ENCODE peak calls at places on chromosomes 3 and 15, in ten cellular contexts. K, O, L, S, P, X, Z, V, J and A are unnamed samples.

GRCh38 chr15:67024322-67024997 is 40.9 kb upstream of the SMAD3 start:
- DNase-seq in K (no peak), O (peak), L (no peak), S (peak), P (no peak), X (peak), Z (no peak), V (peak), J (peak), A (no peak)

GRCh38 chr3:167396075-167396474 is 16.0 kb upstream of the ZBBX start:
- DNase-seq in K (no peak), O (no peak), L (no peak), S (no peak), P (no peak), X (no peak), Z (no peak), V (no peak), J (no peak), A (no peak)

GRCh38 chr15:70613259-70613658 is 150.1 kb downstream of the UACA start:
- DNase-seq in K (no peak), O (no peak), L (no peak), S (no peak), P (no peak), X (no peak), Z (no peak), V (no peak), J (no peak), A (no peak)

GRCh38 chr3:42979044-42979962 is at the start of gene GASK1A:
- DNase-seq in K (no peak), O (peak), L (no peak), S (no peak), P (peak), X (peak), Z (no peak), V (no peak), J (no peak), A (no peak)

GRCh38 chr3:78951546-78951945 is 816.3 kb downstream of the ROBO1 start:
- DNase-seq in K (no peak), O (no peak), L (no peak), S (peak), P (no peak), X (no peak), Z (no peak), V (peak), J (peak), A (no peak)

GRCh38 chr15:62412634-62413033 is 247.5 kb upstream of the C2CD4B start:
- DNase-seq in K (no peak), O (no peak), L (no peak), S (no peak), P (no peak), X (no peak), Z (no peak), V (no peak), J (no peak), A (no peak)

GRCh38 chr3:99108508-99108907 is 207.0 kb upstream of the DCBLD2 start:
- DNase-seq in K (no peak), O (no peak), L (no peak), S (peak), P (no peak), X (no peak), Z (no peak), V (peak), J (peak), A (no peak)

GRCh38 chr3:188528390-188528789 is 374.4 kb downstream of the LPP start:
- DNase-seq in K (no peak), O (no peak), L (no peak), S (no peak), P (no peak), X (no peak), Z (no peak), V (no peak), J (no peak), A (no peak)

GRCh38 chr3:177385831-177386301 is 188.6 kb upstream of the TBL1XR1 start:
- DNase-seq in K (no peak), O (no peak), L (no peak), S (peak), P (no peak), X (no peak), Z (no peak), V (peak), J (peak), A (no peak)

GRCh38 chr15:44159492-44159891 is 35.6 kb downstream of the FRMD5 start:
- DNase-seq in K (no peak), O (no peak), L (no peak), S (no peak), P (no peak), X (no peak), Z (no peak), V (no peak), J (no peak), A (no peak)

GRCh38 chr3:123518892-123519485 is 65.9 kb downstream of the HACD2 start:
- DNase-seq in K (no peak), O (no peak), L (no peak), S (no peak), P (no peak), X (no peak), Z (no peak), V (no peak), J (no peak), A (no peak)

GRCh38 chr15:66588971-66589370 is 23.2 kb upstream of the LCTL start:
- DNase-seq in K (no peak), O (no peak), L (no peak), S (no peak), P (no peak), X (no peak), Z (no peak), V (no peak), J (no peak), A (no peak)

GRCh38 chr3:37115451-37115850 is 58.9 kb downstream of the LRRFIP2 start:
- DNase-seq in K (no peak), O (no peak), L (no peak), S (no peak), P (no peak), X (no peak), Z (no peak), V (no peak), J (peak), A (no peak)

GRCh38 chr3:99330281-99330680 is 308.1 kb upstream of the COL8A1 start:
- DNase-seq in K (no peak), O (peak), L (no peak), S (no peak), P (no peak), X (no peak), Z (no peak), V (no peak), J (peak), A (no peak)

GRCh38 chr15:39852237-39852636 is 67.8 kb downstream of the GPR176 start:
- DNase-seq in K (no peak), O (no peak), L (no peak), S (peak), P (no peak), X (no peak), Z (no peak), V (peak), J (peak), A (no peak)

GRCh38 chr3:195906865-195907729 is 1.3 kb downstream of the TNK2 start:
- DNase-seq in K (peak), O (no peak), L (no peak), S (no peak), P (peak), X (peak), Z (no peak), V (no peak), J (no peak), A (peak)

GRCh38 chr3:33124638-33125037 is 10.8 kb downstream of the CRTAP start:
- DNase-seq in K (no peak), O (no peak), L (no peak), S (no peak), P (no peak), X (no peak), Z (no peak), V (no peak), J (no peak), A (no peak)

GRCh38 chr3:55296035-55296434 is 191.1 kb downstream of the WNT5A start:
- DNase-seq in K (no peak), O (no peak), L (no peak), S (no peak), P (no peak), X (no peak), Z (no peak), V (no peak), J (no peak), A (no peak)

GRCh38 chr3:16124636-16125035 is 49.8 kb upstream of the GALNT15 start:
- DNase-seq in K (no peak), O (no peak), L (no peak), S (peak), P (no peak), X (no peak), Z (no peak), V (peak), J (peak), A (no peak)

GRCh38 chr3:171804618-171805389 is 5.5 kb downstream of the PLD1 start:
- DNase-seq in K (no peak), O (peak), L (no peak), S (no peak), P (no peak), X (no peak), Z (no peak), V (no peak), J (peak), A (no peak)

GRCh38 chr15:25501828-25502446 is 63.1 kb upstream of the UBE3A start:
- DNase-seq in K (no peak), O (no peak), L (no peak), S (no peak), P (no peak), X (no peak), Z (no peak), V (no peak), J (peak), A (no peak)

GRCh38 chr3:14678015-14678503 is 3.1 kb downstream of the C3orf20 start:
- DNase-seq in K (no peak), O (no peak), L (no peak), S (no peak), P (no peak), X (no peak), Z (no peak), V (no peak), J (no peak), A (no peak)

GRCh38 chr3:54360320-54360719 is 238.0 kb downstream of the CACNA2D3 start:
- DNase-seq in K (no peak), O (no peak), L (no peak), S (no peak), P (no peak), X (no peak), Z (no peak), V (no peak), J (no peak), A (no peak)

GRCh38 chr3:128307029-128307633 is 153.8 kb downstream of the EEFSEC start:
- DNase-seq in K (no peak), O (no peak), L (no peak), S (no peak), P (no peak), X (no peak), Z (no peak), V (no peak), J (no peak), A (no peak)

GRCh38 chr3:33718595-33718907 is 497 bp upstream of the CLASP2 start:
- DNase-seq in K (no peak), O (no peak), L (no peak), S (no peak), P (no peak), X (no peak), Z (no peak), V (no peak), J (no peak), A (no peak)

GRCh38 chr15:98616397-98616796 is 31.9 kb upstream of the IGF1R start:
- DNase-seq in K (no peak), O (no peak), L (no peak), S (no peak), P (no peak), X (no peak), Z (no peak), V (no peak), J (no peak), A (no peak)

GRCh38 chr15:95604634-95605036 is 725.9 kb upstream of the NR2F2 start:
- DNase-seq in K (no peak), O (no peak), L (no peak), S (peak), P (no peak), X (no peak), Z (no peak), V (peak), J (no peak), A (no peak)

GRCh38 chr3:160472344-160472743 is 22.8 kb upstream of the TRIM59 start:
- DNase-seq in K (no peak), O (no peak), L (no peak), S (no peak), P (no peak), X (no peak), Z (no peak), V (no peak), J (no peak), A (no peak)

GRCh38 chr3:44442591-44443309 is 34.7 kb downstream of the ZNF445 start:
- DNase-seq in K (no peak), O (no peak), L (no peak), S (no peak), P (no peak), X (no peak), Z (no peak), V (no peak), J (no peak), A (no peak)

GRCh38 chr3:185732782-185733181 is 92.1 kb downstream of the IGF2BP2 start:
- DNase-seq in K (no peak), O (no peak), L (no peak), S (peak), P (no peak), X (no peak), Z (no peak), V (no peak), J (peak), A (no peak)

GRCh38 chr15:30885814-30886213 is 17.9 kb upstream of the FAN1 start:
- DNase-seq in K (no peak), O (no peak), L (no peak), S (no peak), P (no peak), X (no peak), Z (no peak), V (no peak), J (no peak), A (no peak)

GRCh38 chr3:115760722-115761121 is 137.4 kb downstream of the GAP43 start:
- DNase-seq in K (no peak), O (no peak), L (no peak), S (no peak), P (no peak), X (no peak), Z (no peak), V (no peak), J (no peak), A (no peak)

GRCh38 chr3:184788751-184789150 is 23.2 kb upstream of the VPS8 start:
- DNase-seq in K (no peak), O (no peak), L (no peak), S (no peak), P (no peak), X (no peak), Z (no peak), V (no peak), J (no peak), A (no peak)